ENCODE peak calls at places on chromosomes 13 and 19, in four cellular contexts. C is Caco-2, V is AG04450, X is upper lobe of right lung. B is an unnamed sample.

GRCh38 chr13:29619995-29620394 is 24.5 kb upstream of the SLC7A1 start:
- DNase-seq in X (no peak), V (no peak), C (no peak), B (no peak)

GRCh38 chr19:50663280-50663790 is 14.1 kb downstream of the C19orf81 start:
- DNase-seq in C (no peak), X (no peak), V (no peak), B (no peak)

GRCh38 chr19:48279747-48280146 is 9.9 kb downstream of the ZNF114 start:
- DNase-seq in X (peak), C (no peak), V (no peak), B (no peak)

GRCh38 chr19:6540918-6541689 is 10.3 kb downstream of the TNFSF9 start:
- DNase-seq in V (no peak), X (peak), C (no peak), B (no peak)

GRCh38 chr13:45215392-45216077 is 14.7 kb upstream of the KCTD4 start:
- DNase-seq in X (no peak), C (no peak), V (no peak), B (no peak)

GRCh38 chr19:34471906-34472305 is 9.7 kb upstream of the WTIP start:
- DNase-seq in V (no peak), X (no peak), C (no peak), B (no peak)

GRCh38 chr13:63972328-63972727 is 2556.7 kb upstream of the PCDH20 start:
- DNase-seq in C (no peak), X (no peak), V (no peak), B (no peak)

GRCh38 chr13:102970542-102970941 is 95.7 kb downstream of the SLC10A2 start:
- DNase-seq in X (no peak), C (no peak), V (no peak), B (no peak)

GRCh38 chr13:61664821-61665705 is 249.4 kb upstream of the PCDH20 start:
- DNase-seq in C (peak), V (no peak), X (no peak), B (peak)

GRCh38 chr19:29525901-29526729 is at the start of gene VSTM2B:
- DNase-seq in V (no peak), C (no peak), X (peak), B (no peak)

GRCh38 chr19:54331626-54332025 is 7.3 kb downstream of the LILRA4 start:
- DNase-seq in C (no peak), X (peak), V (no peak), B (no peak)

GRCh38 chr13:77515785-77516184 is 19.7 kb upstream of the SCEL start:
- DNase-seq in V (no peak), C (no peak), X (no peak), B (no peak)

GRCh38 chr19:2634960-2635359 is 67.5 kb downstream of the GNG7 start:
- DNase-seq in V (no peak), C (no peak), X (no peak), B (no peak)

GRCh38 chr13:41467546-41467945 is 10.2 kb downstream of the RGCC start:
- DNase-seq in C (no peak), V (no peak), X (no peak), B (no peak)

GRCh38 chr19:402786-403185 is 6.2 kb downstream of the C2CD4C start:
- DNase-seq in V (no peak), X (no peak), C (no peak), B (no peak)

GRCh38 chr19:32388393-32388724 is 17.2 kb upstream of the DPY19L3 start:
- DNase-seq in V (no peak), X (no peak), C (no peak), B (no peak)

GRCh38 chr13:23801141-23801540 is 88.1 kb downstream of the MIPEP start:
- DNase-seq in C (no peak), X (no peak), V (no peak), B (no peak)

GRCh38 chr13:31945202-31945978 is 86.2 kb upstream of the FRY start:
- DNase-seq in V (no peak), X (peak), C (no peak), B (peak)

GRCh38 chr13:21075303-21076264 is 14.2 kb upstream of the LATS2 start:
- DNase-seq in X (peak), C (no peak), V (no peak), B (peak)

GRCh38 chr19:46605356-46605821 is 4.3 kb downstream of the CALM3 start:
- DNase-seq in X (peak), C (no peak), V (no peak), B (no peak)

GRCh38 chr19:55831846-55832245 is at the start of gene NLRP11:
- DNase-seq in C (no peak), X (no peak), V (no peak), B (no peak)

GRCh38 chr13:40026174-40026585 is 370.7 kb downstream of the COG6 start:
- DNase-seq in V (no peak), X (no peak), C (no peak), B (no peak)

GRCh38 chr19:31518626-31519025 is 169.4 kb upstream of the TSHZ3 start:
- DNase-seq in X (no peak), V (no peak), C (no peak), B (no peak)

GRCh38 chr13:79448413-79448812 is 32.5 kb upstream of the NDFIP2 start:
- DNase-seq in V (no peak), C (no peak), X (no peak), B (no peak)

GRCh38 chr13:40597735-40598365 is 68.6 kb downstream of the FOXO1 start:
- DNase-seq in C (peak), X (peak), V (no peak), B (no peak)

GRCh38 chr19:43425567-43426392 is 11.1 kb downstream of the TEX101 start:
- DNase-seq in X (no peak), V (no peak), C (peak), B (peak)

GRCh38 chr19:40530091-40530901 is 46.4 kb upstream of the SHKBP1 start:
- DNase-seq in X (no peak), V (no peak), C (peak), B (peak)

GRCh38 chr19:34241513-34242337 is 12.6 kb upstream of the GARRE1 start:
- DNase-seq in X (peak), V (no peak), C (peak), B (peak)

GRCh38 chr19:4636151-4636717 is 3.1 kb upstream of the TNFAIP8L1 start:
- DNase-seq in V (no peak), C (peak), X (peak), B (peak)
- TF ChIP-seq CTCF in V (peak), C (peak), X (peak), B (peak)

DNA sequence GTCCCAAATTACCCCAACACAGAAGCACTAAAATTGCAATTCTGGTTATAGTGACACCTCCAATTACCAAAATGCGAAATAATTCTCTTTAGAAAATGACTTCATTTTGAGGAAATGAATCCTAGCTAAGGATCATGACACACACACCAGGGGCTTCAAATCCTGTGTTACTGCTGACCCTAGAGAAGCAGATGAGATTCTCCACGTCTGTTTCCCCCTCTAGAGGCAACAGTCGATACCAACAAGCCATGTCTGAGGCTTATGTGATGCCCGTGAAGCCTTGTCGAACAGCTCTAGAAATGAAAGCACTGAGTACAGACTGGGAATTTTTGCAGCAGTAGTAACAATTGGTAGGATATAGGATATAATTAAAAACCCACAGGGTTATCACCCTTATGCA is 153.6 kb upstream of the TMTC4 start:
- DNase-seq in C (peak), X (no peak), V (no peak), B (no peak)
- TF ChIP-seq CTCF in C (peak), X (no peak), V (peak), B (peak)

GRCh38 chr19:28245937-28246336 is 967.0 kb downstream of the UQCRFS1 start:
- DNase-seq in C (no peak), V (no peak), X (no peak), B (no peak)

GRCh38 chr19:28244966-28245365 is 968.0 kb downstream of the UQCRFS1 start:
- DNase-seq in X (no peak), C (no peak), V (no peak), B (no peak)

GRCh38 chr19:28239270-28239669 is 973.7 kb downstream of the UQCRFS1 start:
- DNase-seq in V (no peak), C (peak), X (no peak), B (no peak)

DNA sequence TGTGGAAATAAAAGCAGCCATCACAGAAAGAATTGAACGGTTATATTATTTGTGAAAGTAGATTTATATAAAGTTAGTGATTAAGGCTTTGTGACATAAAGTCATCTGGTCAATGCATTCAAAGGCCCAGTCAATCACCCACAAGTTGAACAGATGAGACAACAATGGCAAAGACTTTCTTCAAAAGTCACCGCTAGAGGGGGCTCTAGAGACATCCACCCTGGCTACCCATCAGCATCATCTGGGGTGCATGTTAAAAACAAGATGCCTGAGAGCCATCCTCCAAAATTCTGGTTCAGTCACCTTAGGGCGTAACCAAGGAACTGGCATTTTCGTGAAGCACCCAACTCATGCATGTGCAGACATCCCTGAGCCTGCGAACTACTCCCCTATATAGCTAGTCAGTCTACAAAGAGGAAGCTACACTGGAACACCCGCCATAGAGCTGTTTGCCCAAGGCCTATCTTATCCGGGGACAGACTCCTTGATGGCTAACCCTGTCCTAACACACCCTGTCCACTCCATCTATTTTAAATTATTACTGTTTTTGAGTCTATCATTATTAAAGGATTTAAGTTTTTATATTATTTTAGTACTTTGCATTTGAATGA is 970.5 kb downstream of the UQCRFS1 start:
- DNase-seq in C (peak), X (no peak), V (no peak), B (peak)
- TF ChIP-seq CTCF in C (peak), X (peak), V (peak), B (peak)

GRCh38 chr13:85819513-85819912 is 20.3 kb upstream of the SLITRK6 start:
- DNase-seq in V (no peak), C (no peak), X (no peak), B (no peak)

GRCh38 chr13:85812282-85812681 is 13.1 kb upstream of the SLITRK6 start:
- DNase-seq in V (no peak), C (no peak), X (no peak), B (no peak)

GRCh38 chr13:85816413-85816812 is 17.2 kb upstream of the SLITRK6 start:
- DNase-seq in V (no peak), X (no peak), C (no peak), B (no peak)
- TF ChIP-seq CTCF in V (peak), X (no peak), C (peak), B (no peak)

GRCh38 chr19:45467115-45467455 is 711 bp upstream of the FOSB start:
- DNase-seq in V (no peak), X (no peak), C (no peak), B (peak)
- TF ChIP-seq CTCF in V (no peak), X (no peak), C (no peak), B (no peak)

DNA sequence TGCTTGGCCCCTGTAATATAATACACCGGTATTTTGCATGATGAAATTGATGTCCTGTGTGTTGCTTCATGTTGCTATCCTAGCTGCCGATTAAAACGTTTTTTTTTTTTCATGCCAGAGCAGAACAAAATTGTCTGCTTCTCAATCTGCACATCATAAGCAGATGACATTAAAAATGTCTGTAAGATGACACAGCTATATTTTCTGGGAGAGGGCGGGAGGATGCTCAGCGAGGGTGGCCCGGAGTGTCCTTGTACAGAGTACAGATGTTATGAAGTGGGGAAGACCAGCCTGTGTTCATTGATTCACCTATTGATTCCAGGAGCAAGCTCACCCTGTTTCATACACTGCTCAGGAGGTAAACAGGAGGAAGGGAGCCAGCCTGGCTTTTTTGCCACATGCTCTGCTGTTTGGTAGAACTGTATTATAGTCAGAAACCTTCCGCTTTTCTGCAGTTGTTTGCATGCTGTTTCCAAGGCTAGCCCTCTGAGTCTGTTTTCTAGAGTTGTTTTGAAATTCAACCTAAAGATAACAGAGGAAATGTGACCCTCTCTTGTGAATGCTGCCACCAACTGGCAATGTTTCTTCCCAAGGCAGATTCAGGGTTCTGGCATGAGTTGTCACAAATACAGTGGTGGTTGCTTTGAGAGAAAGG is 4.7 kb upstream of the IRS2 start:
- DNase-seq in V (no peak), X (no peak), C (peak), B (peak)
- TF ChIP-seq CTCF in V (peak), X (peak), C (peak), B (peak)

GRCh38 chr13:34345601-34345939 is 527.6 kb downstream of the RFC3 start:
- DNase-seq in V (no peak), C (no peak), X (no peak), B (no peak)
- TF ChIP-seq CTCF in V (no peak), C (no peak), X (no peak), B (no peak)

GRCh38 chr19:37583340-37583739 is 11.3 kb downstream of the ZNF571 start:
- DNase-seq in C (no peak), V (no peak), X (no peak), B (no peak)
- TF ChIP-seq CTCF in C (no peak), V (no peak), X (no peak), B (no peak)

B was measured in hepatocyte.